ENCODE peak calls at places on chromosomes 5 and 9, in seven cellular contexts. G, B, N, J, H, T and E are unnamed samples.

GRCh38 chr5:1112596-1113331 is 901 bp upstream of the SLC12A7 start:
- ATAC-seq in G (no peak), B (peak), N (no peak), J (no peak), H (no peak), T (no peak), E (no peak)

GRCh38 chr9:99319048-99319447 is 97.0 kb downstream of the SEC61B start:
- ATAC-seq in G (no peak), B (no peak), N (no peak), J (no peak), H (no peak), T (no peak), E (no peak)

GRCh38 chr5:134090482-134090881 is 24.0 kb upstream of the TCF7 start:
- ATAC-seq in G (no peak), B (no peak), N (no peak), J (no peak), H (no peak), T (peak), E (no peak)

GRCh38 chr9:99075246-99075912 is 29.5 kb upstream of the TGFBR1 start:
- ATAC-seq in G (peak), B (no peak), N (no peak), J (no peak), H (no peak), T (no peak), E (no peak)

GRCh38 chr5:80127037-80127642 is 92.0 kb downstream of the THBS4 start:
- ATAC-seq in G (peak), B (peak), N (no peak), J (peak), H (peak), T (no peak), E (peak)

GRCh38 chr9:109805054-109805453 is 25.1 kb downstream of the PALM2AKAP2 start:
- ATAC-seq in G (no peak), B (no peak), N (no peak), J (peak), H (peak), T (no peak), E (no peak)

GRCh38 chr9:79471577-79472543 is 99.9 kb upstream of the TLE4 start:
- ATAC-seq in G (peak), B (peak), N (peak), J (peak), H (peak), T (peak), E (no peak)

GRCh38 chr9:135874859-135875258 is 32.5 kb downstream of the CAMSAP1 start:
- ATAC-seq in G (no peak), B (no peak), N (no peak), J (no peak), H (no peak), T (no peak), E (no peak)

GRCh38 chr5:167816354-167816753 is 475.1 kb upstream of the WWC1 start:
- ATAC-seq in G (no peak), B (no peak), N (no peak), J (no peak), H (no peak), T (no peak), E (no peak)

GRCh38 chr9:99031994-99032393 is 72.9 kb upstream of the TGFBR1 start:
- ATAC-seq in G (no peak), B (no peak), N (no peak), J (no peak), H (no peak), T (no peak), E (no peak)

GRCh38 chr5:137304227-137304874 is 194.8 kb downstream of the SPOCK1 start:
- ATAC-seq in G (peak), B (peak), N (peak), J (peak), H (peak), T (no peak), E (no peak)

GRCh38 chr5:39501403-39501802 is 76.6 kb upstream of the DAB2 start:
- ATAC-seq in G (peak), B (no peak), N (no peak), J (peak), H (peak), T (no peak), E (peak)

GRCh38 chr5:124355928-124356327 is 390.5 kb downstream of the ZNF608 start:
- ATAC-seq in G (no peak), B (no peak), N (no peak), J (no peak), H (no peak), T (no peak), E (no peak)

GRCh38 chr9:89519393-89519805 is 21.5 kb upstream of the SEMA4D start:
- ATAC-seq in G (peak), B (peak), N (no peak), J (no peak), H (peak), T (no peak), E (no peak)

GRCh38 chr5:141778683-141779082 is 96.7 kb upstream of the ARAP3 start:
- ATAC-seq in G (no peak), B (no peak), N (no peak), J (peak), H (no peak), T (no peak), E (no peak)